ENCODE peak calls at places on chromosomes 12 and 14, in seven cellular contexts. N is HAP-1, U is lower leg skin, P is endothelial cell, Q is Daoy, H is nephron progenitor cell, S is GM23338. G is an unnamed sample.

GRCh38 chr12:39959016-39959415 is 146.9 kb downstream of the SLC2A13 start:
- DNase-seq in N (no peak), U (no peak), P (no peak), Q (no peak), H (no peak), S (no peak), G (no peak)

GRCh38 chr12:21980544-21980943 is 39.3 kb upstream of the ABCC9 start:
- DNase-seq in N (no peak), U (no peak), P (no peak), Q (no peak), H (no peak), S (no peak), G (no peak)

GRCh38 chr12:130280226-130280625 is 57.5 kb upstream of the PIWIL1 start:
- DNase-seq in N (no peak), U (no peak), P (no peak), Q (peak), H (no peak), S (no peak), G (no peak)

GRCh38 chr12:47949441-47950341 is 13.7 kb upstream of the TMEM106C start:
- DNase-seq in N (peak), U (peak), P (peak), Q (peak), H (peak), S (peak), G (peak)

GRCh38 chr12:3122841-3123678 is 45.9 kb downstream of the TSPAN9 start:
- DNase-seq in N (no peak), U (no peak), P (peak), Q (peak), H (no peak), S (peak), G (no peak)

GRCh38 chr12:93573552-93574223 is 1.2 kb downstream of the SOCS2 start:
- DNase-seq in N (peak), U (no peak), P (no peak), Q (peak), H (peak), S (peak), G (no peak)

GRCh38 chr12:77062846-77063461 is 2.4 kb downstream of the E2F7 start:
- DNase-seq in N (no peak), U (no peak), P (no peak), Q (peak), H (no peak), S (no peak), G (no peak)

GRCh38 chr12:131988054-131988796 is 38.5 kb downstream of the EP400 start:
- DNase-seq in N (no peak), U (no peak), P (no peak), Q (no peak), H (no peak), S (no peak), G (no peak)

GRCh38 chr14:73715707-73716106 is 1.5 kb upstream of the PNMA1 start:
- DNase-seq in N (no peak), U (no peak), P (no peak), Q (no peak), H (no peak), S (no peak), G (no peak)

GRCh38 chr14:83133986-83134664 is 1600.5 kb upstream of the SEL1L start:
- DNase-seq in N (no peak), U (no peak), P (no peak), Q (no peak), H (no peak), S (no peak), G (peak)

G was measured in NB4.